ENCODE peak calls at places on chromosomes 13 and 19, in four cellular contexts. R is tibial artery, X is psoas muscle, Z is left lung. N is an unnamed sample.

GRCh38 chr13:100887729-100888151 is 213.1 kb upstream of the TMTC4 start:
- DNase-seq in R (no peak), X (no peak), Z (no peak), N (peak; percentile 38)

GRCh38 chr19:39264306-39265290 is 3.6 kb upstream of the IFNL2 start:
- DNase-seq in R (no peak), X (no peak), Z (no peak), N (no peak)

GRCh38 chr13:50915562-50915961 is 6.0 kb downstream of the RNASEH2B start:
- DNase-seq in R (no peak), X (no peak), Z (no peak), N (no peak)

GRCh38 chr19:38727868-38728660 is 16.2 kb downstream of the CAPN12 start:
- DNase-seq in R (no peak), X (no peak), Z (peak; percentile 33), N (no peak)

GRCh38 chr13:81602236-81602635 is 1261.3 kb upstream of the SPRY2 start:
- DNase-seq in R (no peak), X (no peak), Z (no peak), N (no peak)

GRCh38 chr13:49220856-49221614 is 897 bp downstream of the MLNR start:
- DNase-seq in R (no peak), X (no peak), Z (no peak), N (no peak)

GRCh38 chr19:1941146-1942077 is at the start of gene CSNK1G2:
- DNase-seq in R (no peak), X (no peak), Z (no peak), N (no peak)

GRCh38 chr13:46168818-46169217 is 13.2 kb downstream of the LCP1 start:
- DNase-seq in R (no peak), X (no peak), Z (no peak), N (no peak)

GRCh38 chr13:44045179-44045562 is 165.5 kb downstream of the LACC1 start:
- DNase-seq in R (no peak), X (no peak), Z (no peak), N (no peak)

GRCh38 chr13:39665763-39666162 is 10.3 kb downstream of the COG6 start:
- DNase-seq in R (no peak), X (no peak), Z (no peak), N (no peak)

GRCh38 chr13:101512650-101513049 is 60.2 kb downstream of the ITGBL1 start:
- DNase-seq in R (no peak), X (no peak), Z (no peak), N (no peak)

GRCh38 chr13:39956036-39956435 is 300.6 kb downstream of the COG6 start:
- DNase-seq in R (no peak), X (no peak), Z (no peak), N (no peak)

GRCh38 chr19:39765091-39766076 is 13.3 kb upstream of the LEUTX start:
- DNase-seq in R (no peak), X (no peak), Z (no peak), N (no peak)

GRCh38 chr13:76663941-76664340 is 222.3 kb downstream of the KCTD12 start:
- DNase-seq in R (no peak), X (no peak), Z (no peak), N (no peak)

GRCh38 chr13:62781866-62782265 is 1366.2 kb upstream of the PCDH20 start:
- DNase-seq in R (no peak), X (no peak), Z (no peak), N (no peak)

GRCh38 chr13:82344867-82345266 is 1537.4 kb downstream of the SLITRK1 start:
- DNase-seq in R (no peak), X (no peak), Z (no peak), N (no peak)

GRCh38 chr19:3981736-3982681 is 3.3 kb downstream of the EEF2 start:
- DNase-seq in R (no peak), X (no peak), Z (no peak), N (no peak)

GRCh38 chr13:45365558-45365885 is 24.5 kb upstream of the TPT1 start:
- DNase-seq in R (no peak), X (no peak), Z (no peak), N (peak; percentile 44)

GRCh38 chr13:60754211-60754610 is 357.2 kb downstream of the TDRD3 start:
- DNase-seq in R (no peak), X (no peak), Z (no peak), N (no peak)

GRCh38 chr19:18417250-18418033 is 1.8 kb upstream of the SSBP4 start:
- DNase-seq in R (peak; percentile 69), X (peak; percentile 86), Z (peak; percentile 91), N (peak; percentile 47)

GRCh38 chr19:48149430-48149829 is 20.7 kb downstream of the LIG1 start:
- DNase-seq in R (no peak), X (no peak), Z (no peak), N (no peak)

GRCh38 chr19:4033028-4033956 is 25.8 kb downstream of the PIAS4 start:
- DNase-seq in R (no peak), X (no peak), Z (no peak), N (no peak)

GRCh38 chr19:49150106-49150943 is 4.9 kb downstream of the HRC start:
- DNase-seq in R (peak; percentile 79), X (peak; percentile 90), Z (peak; percentile 82), N (peak; percentile 77)

GRCh38 chr19:34461375-34462100 is 20.0 kb upstream of the WTIP start:
- DNase-seq in R (peak; percentile 22), X (no peak), Z (no peak), N (no peak)

GRCh38 chr13:100097821-100098220 is 8.9 kb downstream of the PCCA start:
- DNase-seq in R (no peak), X (no peak), Z (no peak), N (no peak)

GRCh38 chr13:74061939-74062595 is 72.1 kb downstream of the KLF12 start:
- DNase-seq in R (no peak), X (no peak), Z (no peak), N (no peak)

GRCh38 chr13:52651880-52652169 is 811 bp upstream of the SUGT1 start:
- DNase-seq in R (no peak), X (no peak), Z (no peak), N (no peak)

GRCh38 chr19:45960595-45961235 is 12.9 kb downstream of the NOVA2 start:
- DNase-seq in R (no peak), X (no peak), Z (no peak), N (no peak)

GRCh38 chr19:52943884-52944643 is 18.6 kb downstream of the ZNF816 start:
- DNase-seq in R (no peak), X (no peak), Z (no peak), N (no peak)

GRCh38 chr19:11382898-11383705 is 1.0 kb downstream of the EPOR start:
- DNase-seq in R (peak; percentile 39), X (peak; percentile 71), Z (peak; percentile 74), N (no peak)

GRCh38 chr19:35860818-35861639 is 4.3 kb downstream of the KIRREL2 start:
- DNase-seq in R (no peak), X (no peak), Z (no peak), N (no peak)

DNA sequence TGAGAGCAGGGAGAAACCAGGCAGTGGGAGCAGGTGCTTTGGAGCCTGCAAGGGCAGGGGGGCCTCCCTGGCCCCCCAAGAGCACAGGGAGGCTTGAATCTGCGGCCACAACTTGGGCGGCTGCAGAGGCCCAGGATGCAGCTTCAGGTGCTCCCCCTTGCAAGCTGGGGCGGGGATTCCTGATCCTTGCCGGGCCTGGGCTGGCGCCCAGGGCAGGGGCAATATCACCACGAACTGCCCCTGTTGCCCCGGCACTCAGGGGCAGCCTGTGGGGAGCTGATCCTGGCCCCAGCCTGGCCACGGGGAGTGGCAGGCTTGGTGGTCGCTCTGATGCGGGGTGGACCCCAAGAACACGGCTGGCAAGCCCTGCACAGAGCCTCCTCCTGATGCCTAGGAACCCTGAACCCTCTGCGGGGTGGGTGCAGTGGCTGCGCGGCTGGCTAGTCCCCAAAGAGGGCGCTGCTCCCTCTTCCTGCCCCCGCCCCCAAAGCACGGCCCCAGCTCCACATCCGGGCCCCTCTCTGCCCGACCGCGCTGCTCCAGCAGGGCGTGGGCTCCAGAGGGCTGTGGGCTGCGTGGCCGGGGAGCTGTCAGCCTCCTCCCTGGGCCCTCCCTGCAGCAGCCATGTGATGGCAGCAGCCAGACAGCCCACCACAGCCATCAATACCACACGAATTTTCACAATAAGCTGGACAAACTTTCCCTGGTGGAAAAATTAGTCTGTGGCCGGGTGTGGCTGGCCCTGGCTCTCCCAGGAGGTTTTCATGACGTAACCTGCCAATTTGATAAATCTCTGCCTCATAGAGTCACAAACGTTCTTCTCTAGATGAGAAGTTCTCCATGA is 21.0 kb downstream of the TNFSF9 start:
- DNase-seq in R (no peak), X (peak; percentile 56), Z (no peak), N (no peak)
- TF ChIP-seq CTCF in R (no peak), X (no peak), Z (no peak), N (peak; percentile 52)

DNA sequence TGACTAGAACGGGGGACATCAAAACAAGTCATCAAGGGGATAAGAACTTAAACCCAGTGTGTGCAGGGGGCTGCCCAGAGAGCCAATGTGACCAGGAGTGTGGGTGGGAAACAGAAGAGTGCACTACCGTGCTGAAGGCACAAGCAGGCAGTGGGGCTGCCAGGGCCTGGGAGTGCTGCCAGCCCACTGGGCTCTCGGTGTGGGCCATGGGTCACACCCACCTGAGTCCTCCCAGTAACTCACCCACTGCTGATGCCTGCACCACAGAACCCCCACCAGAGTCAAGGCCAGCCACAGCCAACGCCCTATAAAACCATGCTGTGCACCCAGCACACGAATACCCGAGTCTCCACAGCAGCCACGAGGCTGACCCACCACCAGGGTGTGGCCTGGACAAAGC is 8.5 kb downstream of the MED26 start:
- DNase-seq in R (no peak), X (peak; percentile 81), Z (no peak), N (no peak)
- H3K27ac ChIP-seq in R (no peak overlapping the region), X (peak overlapping the region; percentile 58), Z (no peak overlapping the region), N (no peak overlapping the region)

GRCh38 chr19:12794196-12794921 is 3.1 kb downstream of the JUNB start:
- DNase-seq in R (no peak), X (no peak), Z (no peak), N (no peak)

GRCh38 chr19:12792048-12792852 is 964 bp downstream of the JUNB start:
- DNase-seq in R (no peak), X (peak; percentile 88), Z (peak; percentile 79), N (no peak)

GRCh38 chr19:12792853-12793289 is 1.6 kb downstream of the JUNB start:
- DNase-seq in R (no peak), X (no peak), Z (no peak), N (no peak)

GRCh38 chr19:12794936-12795335 is 3.6 kb downstream of the JUNB start:
- DNase-seq in R (no peak), X (no peak), Z (no peak), N (no peak)

DNA sequence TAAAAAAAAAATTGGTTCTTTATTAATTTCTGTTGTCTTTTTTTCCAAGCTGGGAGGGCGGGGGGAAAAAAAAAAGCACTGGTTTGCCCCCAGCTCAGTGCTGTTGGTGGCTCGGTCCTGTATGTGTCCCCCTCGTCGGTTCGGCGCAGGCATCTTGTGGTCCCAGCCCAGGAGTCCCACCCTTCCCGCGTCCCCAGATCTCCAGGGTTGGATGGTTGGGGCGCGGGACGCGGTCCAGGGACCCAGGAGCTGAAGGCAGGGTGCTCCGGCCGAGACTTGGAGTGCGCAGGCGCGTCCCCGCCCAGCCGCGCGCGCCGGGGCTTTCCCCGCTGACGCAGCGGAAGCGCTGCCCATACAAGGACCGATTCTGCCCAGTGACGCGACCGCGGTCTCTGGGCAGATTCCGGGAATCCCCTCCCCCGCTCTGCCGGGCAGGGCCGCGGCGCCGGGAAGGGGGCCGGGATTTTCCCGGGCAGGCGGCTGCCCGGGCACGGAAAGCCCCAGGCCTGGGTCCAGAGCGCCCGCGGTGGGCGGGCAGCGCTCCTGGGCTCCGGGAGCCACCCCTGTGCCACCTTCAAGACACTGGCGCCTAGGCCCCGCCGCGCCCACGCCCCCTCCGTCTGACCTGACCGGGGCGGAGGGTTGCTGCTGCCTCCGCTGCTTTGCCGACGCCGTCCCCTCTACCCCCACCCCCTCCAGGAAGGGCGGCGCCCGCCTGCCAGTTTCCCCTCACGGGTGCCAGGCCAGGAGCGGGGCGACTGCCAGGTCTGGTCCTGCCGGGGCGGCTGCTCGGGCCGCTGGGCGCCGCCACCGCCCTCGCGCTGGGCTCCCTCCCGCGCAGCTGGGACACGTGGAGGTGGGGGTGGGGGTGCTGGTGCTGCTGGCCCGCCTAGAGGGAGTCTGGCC is 2.3 kb downstream of the JUNB start:
- DNase-seq in R (peak; percentile 89), X (peak; percentile 97), Z (peak; percentile 95), N (peak; percentile 91)
- TF ChIP-seq CTCF in R (peak; percentile 4), X (no peak), Z (peak; percentile 20), N (peak; percentile 18)

GRCh38 chr19:10252707-10253106 is 693 bp downstream of the MRPL4 start:
- DNase-seq in R (no peak), X (no peak), Z (no peak), N (no peak)
- H3K27ac ChIP-seq in R (peak overlapping the region; percentile 74), X (peak overlapping the region; percentile 89), Z (peak overlapping the region; percentile 77), N (no peak overlapping the region)

N was measured in foreskin keratinocyte.